ENCODE peak calls at places on chromosomes 13 and 19, in four cellular contexts. W is activated B cell treated with CpG ODN at 0.5 μM for 24 hours, Z is left lung, P is transverse colon. N is an unnamed sample.

GRCh38 chr13:81770868-81771505 is 1430.1 kb upstream of the SPRY2 start:
- DNase-seq in P (no peak), Z (no peak), W (no peak), N (no peak)

GRCh38 chr13:53821632-53822031 is 793.0 kb downstream of the OLFM4 start:
- DNase-seq in W (no peak), P (no peak), Z (peak; percentile 39), N (no peak)

GRCh38 chr13:24053505-24054251 is 106.8 kb upstream of the SPATA13 start:
- DNase-seq in W (peak; percentile 18), Z (no peak), P (peak; percentile 72), N (peak; percentile 43)

GRCh38 chr19:42229855-42230331 is 9.8 kb downstream of the ZNF526 start:
- DNase-seq in Z (peak; percentile 29), W (no peak), P (no peak), N (no peak)

GRCh38 chr13:68927387-68928026 is 1180.1 kb upstream of the ATXN8OS start:
- DNase-seq in Z (no peak), W (no peak), P (peak; percentile 6), N (no peak)

GRCh38 chr19:53868091-53868891 is 608 bp downstream of the MYADM start:
- DNase-seq in P (peak; percentile 69), Z (peak; percentile 92), W (peak; percentile 50), N (no peak)

GRCh38 chr13:23688336-23688735 is 118.1 kb downstream of the TNFRSF19 start:
- DNase-seq in Z (no peak), W (no peak), P (no peak), N (no peak)

GRCh38 chr13:51978836-51979556 is 32.3 kb downstream of the ATP7B start:
- DNase-seq in W (no peak), Z (no peak), P (peak; percentile 40), N (no peak)

GRCh38 chr19:41945135-41945766 is 13.9 kb downstream of the RABAC1 start:
- DNase-seq in Z (no peak), P (peak; percentile 83), W (peak; percentile 67), N (peak; percentile 79)

GRCh38 chr13:97659602-97660001 is 225.6 kb downstream of the RAP2A start:
- DNase-seq in W (no peak), P (no peak), Z (no peak), N (no peak)

DNA sequence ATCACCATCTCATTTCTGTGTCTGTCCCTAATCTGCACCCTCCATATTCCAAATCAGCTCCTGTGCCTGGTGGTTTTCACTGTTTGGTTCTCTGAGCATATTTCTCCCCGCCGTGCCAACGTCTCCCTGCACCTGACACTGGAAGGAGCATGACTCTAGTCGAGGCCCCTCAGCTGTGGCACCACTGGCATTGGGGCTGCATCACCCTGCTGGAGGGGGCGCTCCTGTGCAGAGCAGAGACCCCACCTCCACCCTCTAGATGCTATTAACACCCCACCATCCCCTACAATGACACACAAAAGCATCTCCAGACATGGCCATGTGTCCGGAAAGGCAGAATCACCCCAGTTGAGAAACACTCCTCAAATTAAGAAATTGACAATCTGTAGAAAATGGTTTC is 20.8 kb downstream of the ZSCAN5C start:
- DNase-seq in W (no peak), P (no peak), Z (no peak), N (no peak)
- TF ChIP-seq CTCF in W (no peak), P (no peak), Z (no peak), N (no peak)

DNA sequence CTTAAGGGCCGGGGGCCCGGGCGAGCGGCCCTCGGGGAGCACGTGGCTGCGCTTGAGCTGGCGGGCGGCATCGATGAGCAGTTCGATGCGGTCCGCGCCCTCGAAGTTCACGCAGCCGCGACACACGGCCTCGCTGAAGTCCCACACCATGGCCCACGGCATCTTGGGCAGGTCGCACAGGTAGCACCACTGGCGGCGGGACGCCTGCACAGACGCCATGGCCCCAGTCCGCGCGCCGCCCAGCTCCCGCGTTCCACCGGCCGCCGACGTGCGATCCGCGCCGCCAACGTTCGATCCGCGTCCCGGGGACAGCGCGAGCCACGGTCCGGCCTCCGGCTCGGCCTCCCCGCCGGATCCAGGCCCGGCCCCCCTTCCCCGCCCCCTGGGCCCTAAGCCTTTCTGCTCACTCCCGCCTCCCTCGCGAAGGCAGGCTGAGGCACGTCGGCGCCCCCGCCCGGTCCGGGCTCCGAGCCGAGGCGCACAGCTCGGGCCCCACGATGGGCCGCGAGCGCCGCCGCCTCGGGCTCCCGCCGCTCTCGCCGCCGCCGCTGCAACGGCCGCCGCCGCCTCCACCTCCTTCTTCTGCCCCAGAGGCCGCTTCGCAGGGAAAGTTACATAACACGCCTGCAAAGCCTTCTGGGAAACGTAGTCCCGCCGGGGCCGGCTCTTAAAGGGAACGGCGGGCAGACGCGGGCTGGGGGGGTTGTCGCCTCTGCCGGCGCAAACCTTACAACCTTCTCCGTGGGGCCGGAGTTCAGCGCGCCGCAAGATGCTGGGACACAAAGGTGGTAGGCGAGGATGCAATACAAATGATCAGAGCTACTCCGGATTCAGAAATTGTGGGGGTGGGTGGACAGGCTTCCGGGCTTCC is at the start of gene IRF2BP1:
- DNase-seq in Z (peak; percentile 97), P (peak; percentile 94), W (peak; percentile 87), N (peak; percentile 80)
- TF ChIP-seq CTCF in Z (peak; percentile 11), P (no peak), W (no peak), N (no peak)

DNA sequence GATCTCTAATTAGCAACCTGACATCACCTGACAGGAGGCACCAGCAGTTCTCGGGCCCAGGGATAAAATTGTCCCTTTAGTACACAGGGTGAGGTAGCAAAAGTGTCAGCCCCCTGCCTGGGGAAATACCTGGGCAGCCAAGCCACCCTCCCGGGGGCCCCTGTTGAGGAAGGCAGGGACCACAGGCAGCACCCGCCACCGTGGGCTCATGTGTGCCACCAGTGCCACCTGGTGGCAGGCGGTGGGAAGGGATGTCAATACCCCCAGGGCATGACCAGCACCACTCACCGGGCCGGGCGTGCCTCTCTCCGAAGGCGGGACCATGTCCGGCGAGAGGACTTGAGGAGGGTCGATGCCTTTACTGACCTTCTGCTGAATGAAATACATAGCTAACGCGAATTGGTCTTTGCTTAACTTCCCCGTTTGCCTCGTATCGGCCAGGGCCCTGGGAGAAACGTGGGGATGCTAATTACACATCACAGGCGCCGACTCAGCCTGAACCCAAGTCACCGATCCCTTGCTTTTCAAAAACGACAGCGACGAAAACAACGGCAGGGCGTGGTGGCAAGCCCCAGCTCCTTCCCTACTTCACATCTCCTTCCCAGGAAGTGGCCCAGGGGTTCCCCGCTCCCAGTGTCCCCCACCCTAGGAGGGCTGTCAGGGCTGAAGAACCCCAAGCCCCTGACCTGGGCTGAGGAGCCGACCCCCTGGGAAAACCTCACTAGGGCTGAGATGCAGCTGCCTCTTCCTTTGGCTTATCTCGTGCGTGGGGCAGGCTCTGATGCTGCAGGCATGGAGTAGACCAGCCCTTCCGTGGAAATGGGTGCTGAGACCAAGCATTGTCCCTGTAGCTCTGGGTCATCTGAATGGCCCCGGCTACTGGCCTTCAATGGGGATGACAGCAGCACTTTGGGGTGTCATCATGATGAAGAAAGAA is 53.8 kb downstream of the EPS15L1 start:
- DNase-seq in W (peak; percentile 80), P (peak; percentile 55), Z (peak; percentile 92), N (peak; percentile 62)
- TF ChIP-seq CTCF in W (peak; percentile 87), P (peak; percentile 82), Z (peak; percentile 86), N (peak; percentile 89)

GRCh38 chr19:8340341-8341096 is 2.5 kb downstream of the KANK3 start:
- DNase-seq in Z (no peak), P (peak; percentile 30), W (no peak), N (no peak)
- TF ChIP-seq CTCF in Z (peak; percentile 35), P (no peak), W (no peak), N (no peak)

GRCh38 chr19:29687244-29687896 is 22.1 kb downstream of the PLEKHF1 start:
- DNase-seq in Z (peak; percentile 65), W (no peak), P (no peak), N (no peak)

GRCh38 chr19:29687897-29688728 is 22.9 kb downstream of the PLEKHF1 start:
- DNase-seq in P (no peak), Z (peak; percentile 6), W (no peak), N (no peak)

GRCh38 chr19:29694669-29695627 is 20.1 kb downstream of the C19orf12 start:
- DNase-seq in W (peak; percentile 69), Z (peak; percentile 93), P (peak; percentile 85), N (peak; percentile 88)

GRCh38 chr19:29694166-29694565 is 20.9 kb downstream of the C19orf12 start:
- DNase-seq in W (no peak), P (no peak), Z (peak; percentile 41), N (no peak)

DNA sequence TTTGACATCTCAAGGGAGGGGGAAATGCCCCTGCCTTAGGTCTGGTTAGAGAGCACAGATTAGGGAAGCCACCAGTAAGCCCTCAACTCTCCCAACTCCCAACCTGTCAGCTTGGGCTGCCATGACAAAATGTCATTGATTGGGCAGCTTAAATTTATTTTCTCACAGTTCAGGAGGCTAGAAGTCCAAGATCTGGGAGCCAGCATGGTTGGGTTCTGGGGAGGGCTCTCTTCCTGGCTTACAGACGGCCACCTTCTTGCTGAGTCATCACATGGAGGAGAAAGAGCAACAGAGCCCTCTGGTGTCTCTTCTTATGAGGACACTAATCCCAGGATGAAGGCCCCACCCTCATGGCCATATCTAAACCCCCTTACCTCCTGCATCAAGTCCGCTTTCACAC is 24.2 kb downstream of the C19orf12 start:
- DNase-seq in Z (no peak), P (no peak), W (no peak), N (peak; percentile 47)
- TF ChIP-seq CTCF in Z (peak; percentile 38), P (peak; percentile 23), W (no peak), N (peak; percentile 55)

DNA sequence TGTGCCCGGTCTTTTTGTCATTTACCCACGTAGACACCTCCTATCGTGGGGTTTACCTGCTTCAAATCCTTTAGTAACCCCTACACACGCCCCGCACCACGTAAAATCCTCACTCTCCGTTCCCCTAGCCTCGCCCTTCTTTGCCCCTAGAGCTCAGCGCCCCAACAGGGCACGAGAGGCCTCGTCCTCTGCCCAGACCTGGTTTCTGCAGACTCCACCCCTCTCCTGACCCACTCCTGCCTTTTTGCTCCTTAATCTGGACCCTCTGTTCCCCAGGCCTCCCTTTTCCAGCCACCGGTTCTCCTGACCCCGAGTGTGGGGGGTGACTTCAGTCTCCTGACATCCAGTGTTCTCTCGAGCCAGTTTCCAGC is 427 bp downstream of the ZNF528 start:
- DNase-seq in P (peak; percentile 8), W (no peak), Z (no peak), N (no peak)
- TF ChIP-seq CTCF in P (no peak), W (no peak), Z (no peak), N (no peak)

GRCh38 chr19:12779162-12779993 is 4.0 kb upstream of the HOOK2 start:
- DNase-seq in Z (no peak), P (peak; percentile 46), W (no peak), N (no peak)
- TF ChIP-seq CTCF in Z (no peak), P (no peak), W (no peak), N (no peak)

GRCh38 chr19:2221918-2222317 is 14.2 kb downstream of the PLEKHJ1 start:
- DNase-seq in P (no peak), W (no peak), Z (no peak), N (no peak)
- TF ChIP-seq CTCF in P (no peak), W (no peak), Z (no peak), N (no peak)